ENCODE peak calls at places on chromosomes 3 and 15, in ten cellular contexts. U is RWPE1, H is ELR, C is pons, M is Caki2, Z is OCI-M1, S is T-helper 17 cell, I is NCI-H187 treated with DMSO at 0.1 percent for 48 hours, K is AG20443, G is AG10803. T is an unnamed sample.

GRCh38 chr3:107899996-107900651 is 190.7 kb downstream of the CD47 start:
- DNase-seq in Z (no peak), M (no peak), K (no peak), U (no peak), H (peak; percentile 74), C (no peak), G (peak; percentile 9), S (no peak), I (no peak), T (no peak)

GRCh38 chr15:27254801-27255200 is 283.8 kb downstream of the GABRG3 start:
- DNase-seq in C (no peak), Z (no peak), M (no peak), H (no peak), K (no peak), I (no peak), S (no peak), G (no peak), U (no peak), T (no peak)

GRCh38 chr3:48782046-48782445 is 65.0 kb upstream of the IP6K2 start:
- DNase-seq in H (no peak), S (no peak), G (no peak), Z (no peak), I (no peak), M (no peak), C (no peak), U (no peak), K (no peak), T (no peak)

GRCh38 chr3:42174679-42175660 is 83.8 kb downstream of the TRAK1 start:
- DNase-seq in I (no peak), H (no peak), S (no peak), Z (no peak), G (no peak), K (no peak), C (peak; percentile 26), U (no peak), M (no peak), T (peak; percentile 93)

GRCh38 chr3:145807990-145808389 is 353.0 kb downstream of the PLOD2 start:
- DNase-seq in K (peak; percentile 12), U (no peak), Z (no peak), C (peak; percentile 15), H (no peak), I (no peak), S (no peak), G (no peak), M (peak; percentile 33), T (peak; percentile 73)

GRCh38 chr3:65935724-65936123 is 103.0 kb downstream of the MAGI1 start:
- DNase-seq in U (no peak), Z (no peak), G (no peak), S (no peak), I (no peak), H (no peak), C (no peak), K (no peak), M (no peak), T (no peak)

GRCh38 chr15:95450413-95450812 is 880.1 kb upstream of the NR2F2 start:
- DNase-seq in H (no peak), M (no peak), U (no peak), G (no peak), I (no peak), Z (no peak), K (no peak), S (no peak), C (no peak), T (no peak)

GRCh38 chr3:53629396-53629711 is 134.9 kb downstream of the CACNA1D start:
- DNase-seq in K (peak; percentile 1), M (no peak), H (no peak), C (no peak), S (no peak), G (no peak), Z (no peak), I (no peak), U (no peak), T (no peak)

GRCh38 chr3:184171562-184171961 is 3.1 kb upstream of the AP2M1 start:
- DNase-seq in C (no peak), Z (no peak), G (no peak), K (no peak), M (peak; percentile 88), H (peak; percentile 91), U (peak; percentile 78), S (no peak), I (no peak), T (peak; percentile 51)

GRCh38 chr3:52039426-52039825 is 16.9 kb downstream of the DUSP7 start:
- DNase-seq in K (no peak), I (no peak), U (no peak), G (no peak), H (no peak), M (no peak), S (no peak), Z (no peak), C (no peak), T (no peak)

GRCh38 chr3:71088019-71088711 is 495.4 kb downstream of the FOXP1 start:
- DNase-seq in K (no peak), M (peak; percentile 34), G (no peak), S (no peak), C (no peak), I (no peak), Z (no peak), H (no peak), U (no peak), T (no peak)

GRCh38 chr3:4720316-4721075 is 227.3 kb downstream of the ITPR1 start:
- DNase-seq in G (peak; percentile 91), Z (peak; percentile 74), C (peak; percentile 65), K (peak; percentile 76), M (peak; percentile 58), H (peak; percentile 45), I (no peak), S (peak; percentile 15), U (peak; percentile 34), T (peak; percentile 75)

GRCh38 chr3:28668377-28668721 is 319.7 kb upstream of the AZI2 start:
- DNase-seq in M (no peak), U (no peak), Z (no peak), S (no peak), C (no peak), H (no peak), G (no peak), I (no peak), K (no peak), T (no peak)